ENCODE peak calls at places on chromosomes 7 and 10, in seven cellular contexts. C, U, R, A, O, X and I are unnamed samples.

GRCh38 chr10:120087109-120087508 is 194.6 kb downstream of the SEC23IP start:
- DNase-seq in C (no peak), U (no peak), R (no peak), A (no peak), O (no peak), X (no peak), I (no peak)

GRCh38 chr10:113961261-113961938 is 82.3 kb upstream of the ADRB1 start:
- DNase-seq in C (no peak), U (no peak), R (peak), A (no peak), O (no peak), X (no peak), I (no peak)

GRCh38 chr10:31147220-31147608 is 115.5 kb upstream of the ZNF438 start:
- DNase-seq in C (peak), U (no peak), R (no peak), A (no peak), O (no peak), X (peak), I (no peak)

GRCh38 chr10:3149918-3150317 is 22.7 kb downstream of the PITRM1 start:
- DNase-seq in C (no peak), U (no peak), R (no peak), A (no peak), O (no peak), X (no peak), I (no peak)

GRCh38 chr7:100013328-100013676 is 2.1 kb upstream of the ZKSCAN1 start:
- DNase-seq in C (peak), U (no peak), R (no peak), A (no peak), O (no peak), X (no peak), I (no peak)

GRCh38 chr10:33160151-33160550 is 174.3 kb downstream of the NRP1 start:
- DNase-seq in C (no peak), U (no peak), R (no peak), A (peak), O (no peak), X (no peak), I (no peak)

GRCh38 chr7:100176096-100176835 is 915 bp downstream of the GPC2 start:
- DNase-seq in C (no peak), U (no peak), R (no peak), A (no peak), O (no peak), X (no peak), I (no peak)

GRCh38 chr7:130938661-130939060 is 204.7 kb upstream of the KLF14 start:
- DNase-seq in C (no peak), U (no peak), R (no peak), A (no peak), O (no peak), X (no peak), I (no peak)

GRCh38 chr7:12067156-12067831 is 143.8 kb upstream of the TMEM106B start:
- DNase-seq in C (peak), U (no peak), R (peak), A (peak), O (peak), X (peak), I (no peak)

GRCh38 chr7:102080371-102081243 is 206.1 kb upstream of the SH2B2 start:
- DNase-seq in C (no peak), U (no peak), R (no peak), A (no peak), O (no peak), X (no peak), I (peak)

GRCh38 chr10:122648599-122649428 is 50.8 kb downstream of the C10orf120 start:
- DNase-seq in C (peak), U (peak), R (no peak), A (peak), O (peak), X (peak), I (peak)

GRCh38 chr10:122013311-122013780 is 24.4 kb downstream of the TACC2 start:
- DNase-seq in C (no peak), U (no peak), R (no peak), A (peak), O (peak), X (no peak), I (no peak)

GRCh38 chr7:431658-432111 is 88.0 kb downstream of the PDGFA start:
- DNase-seq in C (no peak), U (no peak), R (no peak), A (no peak), O (no peak), X (no peak), I (peak)

GRCh38 chr10:108956149-108956548 is 967.2 kb downstream of the XPNPEP1 start:
- DNase-seq in C (no peak), U (no peak), R (no peak), A (no peak), O (no peak), X (no peak), I (no peak)

GRCh38 chr10:92291921-92292860 is 1.2 kb downstream of the MARCHF5 start:
- DNase-seq in C (peak), U (no peak), R (peak), A (peak), O (peak), X (peak), I (peak)

GRCh38 chr10:85978566-85979358 is 387.8 kb downstream of the GRID1 start:
- DNase-seq in C (peak), U (no peak), R (no peak), A (no peak), O (no peak), X (no peak), I (no peak)

GRCh38 chr10:23344251-23344841 is at the start of gene C10orf67:
- DNase-seq in C (no peak), U (no peak), R (no peak), A (peak), O (no peak), X (peak), I (peak)

GRCh38 chr7:24825931-24826661 is 68.8 kb upstream of the GSDME start:
- DNase-seq in C (peak), U (no peak), R (no peak), A (peak), O (peak), X (peak), I (no peak)

GRCh38 chr10:123301077-123301875 is 147.1 kb downstream of the BUB3 start:
- DNase-seq in C (no peak), U (peak), R (no peak), A (peak), O (no peak), X (no peak), I (peak)

GRCh38 chr10:98261436-98262277 is 6.3 kb downstream of the LOXL4 start:
- DNase-seq in C (no peak), U (no peak), R (no peak), A (no peak), O (no peak), X (no peak), I (no peak)

GRCh38 chr10:48604408-48605263 is at the start of gene ARHGAP22:
- DNase-seq in C (peak), U (no peak), R (no peak), A (no peak), O (no peak), X (peak), I (peak)

GRCh38 chr7:5692845-5693278 is 88.6 kb downstream of the RNF216 start:
- DNase-seq in C (no peak), U (peak), R (no peak), A (no peak), O (no peak), X (peak), I (no peak)

GRCh38 chr10:13587367-13587766 is 602 bp downstream of the PRPF18 start:
- DNase-seq in C (peak), U (no peak), R (no peak), A (no peak), O (no peak), X (no peak), I (no peak)

GRCh38 chr10:14162626-14163344 is 167.9 kb downstream of the FRMD4A start:
- DNase-seq in C (no peak), U (no peak), R (no peak), A (no peak), O (no peak), X (no peak), I (no peak)

GRCh38 chr7:42152353-42153205 is 84.4 kb downstream of the GLI3 start:
- DNase-seq in C (no peak), U (no peak), R (no peak), A (no peak), O (no peak), X (no peak), I (no peak)

DNA sequence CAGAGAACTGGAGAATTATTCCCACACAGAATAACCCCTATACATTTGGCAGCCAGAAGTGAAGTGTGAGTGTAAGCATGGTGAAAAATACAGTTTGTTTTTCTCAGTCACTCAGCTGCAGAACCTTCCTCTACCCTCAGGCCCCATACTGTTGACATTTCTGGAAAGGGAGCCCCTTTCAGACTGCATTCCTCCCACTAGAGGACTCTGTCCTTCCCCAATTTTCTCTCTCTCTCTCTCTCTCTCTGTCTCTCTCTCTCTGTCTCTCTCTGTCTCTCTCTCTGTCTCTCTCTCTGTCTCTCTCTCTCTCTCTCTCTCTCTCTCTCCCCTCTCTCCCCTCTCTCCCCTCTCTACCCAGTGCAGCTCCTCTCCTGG is 86.8 kb upstream of the STEAP1B start:
- DNase-seq in C (peak), U (no peak), R (no peak), A (no peak), O (no peak), X (peak), I (no peak)
- TF ChIP-seq CTCF in C (peak), U (peak), R (no peak), A (peak), O (no peak), X (peak), I (no peak)

DNA sequence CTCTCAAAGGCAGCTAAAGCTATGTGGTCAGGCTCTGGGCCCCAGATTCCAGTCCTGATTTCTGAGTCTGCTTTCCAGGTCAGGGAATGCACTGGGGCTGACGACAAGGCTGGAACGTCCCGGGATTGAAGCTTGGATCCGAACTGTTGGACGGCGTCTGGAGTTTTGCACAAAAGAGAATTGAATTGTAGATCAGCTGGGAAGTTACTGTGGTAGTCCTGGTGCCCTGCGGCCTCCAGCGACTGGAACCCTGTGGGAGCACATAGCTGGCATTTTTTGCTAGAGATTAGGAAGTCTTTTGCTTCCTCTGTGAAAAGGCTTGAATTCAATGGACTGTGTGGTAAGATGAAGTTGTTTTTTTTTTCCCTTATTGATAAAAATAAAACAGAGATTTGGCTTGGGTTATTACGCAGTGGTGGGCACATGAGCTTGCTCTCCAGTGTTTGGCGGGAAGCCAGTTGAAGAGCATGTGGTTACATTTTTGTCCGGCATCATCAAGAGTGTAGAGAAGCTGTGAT is at the start of gene HK1:
- DNase-seq in C (no peak), U (no peak), R (no peak), A (peak), O (no peak), X (no peak), I (no peak)
- H3K27ac ChIP-seq in C (no peak), U (no peak), R (no peak), A (peak), O (no peak), X (no peak), I (no peak)

GRCh38 chr10:43134126-43134905 is 3.9 kb upstream of the CSGALNACT2 start:
- DNase-seq in C (no peak), U (no peak), R (no peak), A (no peak), O (no peak), X (no peak), I (no peak)
- TF ChIP-seq CTCF in C (no peak), U (no peak), R (no peak), A (no peak), O (no peak), X (no peak), I (no peak)

DNA sequence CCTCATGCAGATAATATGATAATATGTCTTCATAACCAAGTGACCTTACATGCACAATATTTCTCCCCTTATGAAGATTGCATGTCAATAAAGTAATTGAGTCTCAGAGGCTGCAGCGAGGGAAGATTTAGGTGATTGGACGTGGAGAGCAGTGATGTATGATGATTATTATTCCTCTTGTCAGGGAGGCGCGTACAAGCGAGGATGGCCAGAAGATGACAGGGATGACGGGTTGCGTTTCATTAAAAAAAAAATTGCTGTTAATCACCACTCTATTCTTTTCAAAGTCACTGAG is 997.9 kb downstream of the LRMDA start:
- DNase-seq in C (no peak), U (no peak), R (no peak), A (no peak), O (no peak), X (no peak), I (no peak)
- H3K27ac ChIP-seq in C (no peak), U (no peak), R (no peak), A (peak), O (peak), X (peak), I (peak)

GRCh38 chr10:17768506-17768905 is 16.5 kb downstream of the TMEM236 start:
- DNase-seq in C (peak), U (no peak), R (no peak), A (no peak), O (no peak), X (no peak), I (no peak)

GRCh38 chr10:17758896-17759295 is 6.9 kb downstream of the TMEM236 start:
- DNase-seq in C (no peak), U (no peak), R (no peak), A (no peak), O (no peak), X (no peak), I (no peak)

GRCh38 chr10:17768957-17769356 is 17.0 kb downstream of the TMEM236 start:
- DNase-seq in C (peak), U (no peak), R (no peak), A (no peak), O (no peak), X (peak), I (no peak)

GRCh38 chr10:17765602-17766001 is 13.6 kb downstream of the TMEM236 start:
- DNase-seq in C (no peak), U (no peak), R (no peak), A (no peak), O (no peak), X (no peak), I (no peak)

GRCh38 chr10:17764142-17764541 is 12.1 kb downstream of the TMEM236 start:
- DNase-seq in C (no peak), U (no peak), R (no peak), A (no peak), O (no peak), X (no peak), I (no peak)
- TF ChIP-seq CTCF in C (no peak), U (no peak), R (no peak), A (no peak), O (no peak), X (no peak), I (no peak)

GRCh38 chr10:96720422-96721206 is at the start of gene PIK3AP1:
- DNase-seq in C (no peak), U (no peak), R (peak), A (peak), O (peak), X (peak), I (no peak)
- H3K27ac ChIP-seq in C (no peak), U (peak), R (peak), A (peak), O (peak), X (peak), I (peak)

DNA sequence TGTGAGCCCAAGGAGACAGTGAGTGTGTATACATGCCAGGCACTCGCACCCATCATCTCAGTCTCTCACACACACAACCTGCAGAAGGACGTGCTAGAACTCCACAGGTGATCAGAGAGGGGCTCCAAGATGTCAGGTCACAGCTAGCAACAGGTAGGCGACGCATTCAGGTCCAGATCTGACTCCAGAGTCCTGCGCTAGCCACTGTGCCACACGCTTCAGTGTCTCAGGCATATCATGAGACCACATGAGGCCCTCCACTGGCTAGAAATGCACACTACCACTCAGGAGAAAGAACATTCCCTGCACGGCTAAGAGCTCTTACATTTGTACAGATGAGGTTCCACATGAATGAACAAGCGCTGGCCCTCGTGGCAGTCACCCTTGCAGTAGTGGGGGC is 11.5 kb downstream of the AKR1B1 start:
- DNase-seq in C (no peak), U (no peak), R (no peak), A (no peak), O (no peak), X (no peak), I (no peak)
- TF ChIP-seq CTCF in C (no peak), U (no peak), R (no peak), A (no peak), O (no peak), X (no peak), I (no peak)

GRCh38 chr7:123439186-123439585 is 95.2 kb downstream of the IQUB start:
- DNase-seq in C (no peak), U (no peak), R (no peak), A (no peak), O (no peak), X (no peak), I (no peak)
- H3K27ac ChIP-seq in C (no peak), U (no peak), R (no peak), A (no peak), O (no peak), X (no peak), I (no peak)